ENCODE peak calls at places on chromosomes 7 and 10, in six cellular contexts. P, Z, U, S, Q and F are unnamed samples.
A peak's percentile ranks its signal among the peaks of the same experiment; 100 is the strongest.

GRCh38 chr7:157576415-157576814 is 239.6 kb downstream of the DNAJB6 start:
- DNase-seq in P (no peak), Z (no peak), U (no peak), S (no peak), Q (no peak), F (peak; percentile 60)

GRCh38 chr10:107546239-107546638 is 381.7 kb upstream of the SORCS1 start:
- DNase-seq in P (no peak), Z (no peak), U (peak; percentile 33), S (no peak), Q (no peak), F (no peak)

GRCh38 chr7:155794196-155794595 is 18.1 kb downstream of the SHH start:
- DNase-seq in P (no peak), Z (no peak), U (no peak), S (no peak), Q (no peak), F (no peak)

GRCh38 chr10:68132391-68132790 is 23.1 kb downstream of the MYPN start:
- DNase-seq in P (no peak), Z (no peak), U (no peak), S (no peak), Q (no peak), F (no peak)

GRCh38 chr7:157490465-157490912 is 153.7 kb downstream of the DNAJB6 start:
- DNase-seq in P (no peak), Z (no peak), U (peak; percentile 19), S (no peak), Q (no peak), F (peak; percentile 46)

GRCh38 chr10:116960066-116960465 is 44.9 kb downstream of the SHTN1 start:
- DNase-seq in P (no peak), Z (no peak), U (peak; percentile 49), S (no peak), Q (no peak), F (no peak)

GRCh38 chr10:15521507-15521906 is 150.4 kb upstream of the FAM171A1 start:
- DNase-seq in P (no peak), Z (no peak), U (no peak), S (no peak), Q (no peak), F (no peak)

GRCh38 chr7:137840183-137840779 is 6.5 kb downstream of the DGKI start:
- DNase-seq in P (no peak), Z (no peak), U (no peak), S (no peak), Q (no peak), F (no peak)

GRCh38 chr10:28307267-28307666 is 4.4 kb upstream of the MPP7 start:
- DNase-seq in P (no peak), Z (no peak), U (no peak), S (no peak), Q (no peak), F (no peak)

GRCh38 chr7:11193131-11193867 is 219.6 kb downstream of the PHF14 start:
- DNase-seq in P (no peak), Z (peak; percentile 12), U (no peak), S (no peak), Q (peak; percentile 41), F (no peak)

GRCh38 chr7:75945297-75946168 is 30.6 kb downstream of the POR start:
- DNase-seq in P (no peak), Z (no peak), U (peak; percentile 35), S (peak; percentile 39), Q (no peak), F (no peak)

GRCh38 chr7:143042821-143043271 is 9.3 kb upstream of the OR6V1 start:
- DNase-seq in P (no peak), Z (no peak), U (no peak), S (no peak), Q (no peak), F (no peak)

GRCh38 chr10:18400201-18400910 is 251.0 kb downstream of the NSUN6 start:
- DNase-seq in P (peak; percentile 6), Z (no peak), U (peak; percentile 3), S (no peak), Q (peak; percentile 56), F (no peak)

GRCh38 chr10:2460846-2461245 is 606.5 kb upstream of the PFKP start:
- DNase-seq in P (no peak), Z (no peak), U (no peak), S (no peak), Q (no peak), F (no peak)

GRCh38 chr7:99579956-99580777 is 17.9 kb upstream of the TMEM225B start:
- DNase-seq in P (peak; percentile 79), Z (peak; percentile 79), U (peak; percentile 23), S (peak; percentile 38), Q (peak; percentile 89), F (peak; percentile 24)

GRCh38 chr10:44756235-44756634 is 154.9 kb upstream of the TMEM72 start:
- DNase-seq in P (no peak), Z (no peak), U (peak; percentile 82), S (no peak), Q (no peak), F (no peak)

GRCh38 chr10:46264737-46265368 is 21.9 kb upstream of the ANTXRL start:
- DNase-seq in P (no peak), Z (no peak), U (no peak), S (no peak), Q (no peak), F (peak; percentile 47)

GRCh38 chr7:50962962-50963374 is 180.3 kb upstream of the GRB10 start:
- DNase-seq in P (no peak), Z (no peak), U (no peak), S (peak; percentile 53), Q (no peak), F (no peak)

GRCh38 chr10:132001238-132001977 is 19.7 kb upstream of the BNIP3 start:
- DNase-seq in P (no peak), Z (no peak), U (peak; percentile 43), S (no peak), Q (no peak), F (no peak)
- TF ChIP-seq CTCF in P (no peak), Z (no peak), U (peak; percentile 2), S (no peak), Q (no peak), F (no peak)

GRCh38 chr7:16644987-16645592 is 464 bp downstream of the ANKMY2 start:
- DNase-seq in P (peak; percentile 14), Z (peak; percentile 57), U (no peak), S (peak; percentile 46), Q (peak; percentile 76), F (no peak)

GRCh38 chr7:16646427-16647081 is 573 bp downstream of the BZW2 start:
- DNase-seq in P (no peak), Z (no peak), U (no peak), S (no peak), Q (no peak), F (no peak)

GRCh38 chr7:16644157-16644556 is 1.4 kb downstream of the ANKMY2 start:
- DNase-seq in P (no peak), Z (no peak), U (no peak), S (no peak), Q (no peak), F (no peak)

GRCh38 chr7:16644624-16644986 is 949 bp downstream of the ANKMY2 start:
- DNase-seq in P (peak; percentile 13), Z (peak; percentile 11), U (peak; percentile 47), S (peak; percentile 51), Q (peak; percentile 53), F (peak; percentile 46)

DNA sequence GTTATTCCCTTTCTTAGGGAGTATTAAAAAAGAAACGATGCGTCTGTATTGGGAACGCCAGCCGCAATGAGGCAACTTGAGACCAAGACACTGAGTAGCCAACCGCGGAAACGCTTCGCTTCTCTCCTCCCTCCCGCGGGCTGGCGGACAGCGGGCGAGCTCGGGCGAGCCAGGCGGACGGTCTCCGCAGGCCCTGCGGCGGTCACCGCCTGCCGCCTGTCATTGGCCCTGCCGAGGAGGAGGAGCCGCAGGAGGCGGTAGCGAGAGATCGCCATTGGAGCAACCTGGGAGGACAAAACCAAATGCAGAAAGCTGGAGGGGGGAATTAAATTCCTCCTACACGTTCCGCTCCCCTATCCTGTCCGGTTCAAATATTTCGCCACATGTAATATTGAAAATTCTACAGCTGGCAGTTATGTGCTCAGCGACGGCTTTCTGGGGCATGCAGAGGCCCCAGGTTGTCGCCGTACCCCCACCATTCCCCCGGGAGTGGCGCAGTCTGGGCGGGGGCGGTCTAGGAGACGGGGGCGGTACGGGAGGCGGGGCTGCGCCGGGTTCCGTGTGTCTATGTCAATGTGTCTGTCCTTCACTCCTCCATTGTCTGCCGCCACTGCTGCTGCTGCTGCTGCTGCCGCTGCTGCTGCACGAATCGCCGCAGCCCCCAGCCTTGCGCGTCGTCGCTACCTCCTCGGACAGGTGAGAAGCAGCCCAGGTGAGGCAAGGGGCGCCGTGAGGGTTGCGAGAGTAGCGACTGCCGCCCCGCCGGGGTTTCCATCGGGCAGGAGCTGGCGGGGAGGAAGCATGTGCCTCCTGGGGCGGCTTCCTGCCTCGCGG is at the start of the genes ANKMY2 and BZW2:
- DNase-seq in P (peak; percentile 84), Z (peak; percentile 92), U (peak; percentile 97), S (peak; percentile 95), Q (peak; percentile 89), F (peak; percentile 88)
- TF ChIP-seq CTCF in P (no peak), Z (no peak), U (no peak), S (no peak), Q (no peak), F (no peak)

DNA sequence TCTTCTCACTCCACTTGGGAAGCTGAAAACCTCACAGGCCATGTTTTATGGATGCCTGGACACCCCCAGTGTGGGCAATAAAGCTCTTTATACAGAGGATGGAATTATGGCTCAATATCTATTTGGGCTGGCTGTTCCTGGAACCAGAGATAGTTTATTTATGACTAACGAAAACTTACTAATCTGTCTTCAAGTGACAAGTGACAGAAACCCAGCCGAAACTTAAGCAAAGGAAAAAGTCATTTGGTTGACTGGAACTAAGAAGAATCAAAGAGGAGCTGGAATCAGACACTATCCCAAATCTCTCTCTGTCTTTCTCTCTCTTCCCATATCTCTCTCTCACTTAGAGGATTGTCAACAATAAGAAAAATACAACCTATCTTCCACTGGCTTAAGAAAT is 78.3 kb upstream of the CDK6 start:
- DNase-seq in P (no peak), Z (no peak), U (no peak), S (no peak), Q (no peak), F (no peak)
- TF ChIP-seq CTCF in P (no peak), Z (no peak), U (no peak), S (no peak), Q (no peak), F (no peak)

GRCh38 chr10:121819049-121819448 is 108.8 kb downstream of the ATE1 start:
- DNase-seq in P (no peak), Z (no peak), U (peak; percentile 39), S (no peak), Q (no peak), F (no peak)

GRCh38 chr10:121822180-121822579 is 105.7 kb downstream of the ATE1 start:
- DNase-seq in P (no peak), Z (no peak), U (no peak), S (no peak), Q (no peak), F (no peak)

GRCh38 chr10:121822724-121823123 is 105.1 kb downstream of the ATE1 start:
- DNase-seq in P (no peak), Z (no peak), U (no peak), S (no peak), Q (no peak), F (no peak)

GRCh38 chr10:121828045-121828444 is 99.8 kb downstream of the ATE1 start:
- DNase-seq in P (no peak), Z (no peak), U (no peak), S (no peak), Q (no peak), F (no peak)

DNA sequence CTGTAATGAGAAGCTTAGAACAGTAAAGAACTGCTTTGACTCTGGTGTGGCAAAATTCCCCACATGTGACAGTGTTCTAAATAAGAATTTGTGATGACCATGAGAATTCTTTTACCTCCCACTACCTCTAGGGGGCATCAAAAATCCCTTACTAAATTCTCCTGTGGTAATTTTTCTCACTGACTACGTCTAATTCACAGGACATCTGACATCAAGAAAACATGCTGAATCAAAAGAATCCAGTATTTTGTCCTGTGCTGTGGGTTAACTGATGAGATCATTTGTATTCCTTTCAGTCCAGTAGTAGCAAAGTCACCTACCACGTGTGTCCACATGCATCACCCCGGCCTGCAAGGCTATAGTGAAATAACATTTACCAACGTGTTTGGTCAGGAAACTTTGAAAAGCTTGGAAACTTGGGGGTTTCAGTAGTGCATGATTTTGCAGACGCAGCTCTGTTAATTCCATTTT is 103.8 kb downstream of the ATE1 start:
- DNase-seq in P (no peak), Z (peak; percentile 12), U (peak; percentile 46), S (no peak), Q (no peak), F (no peak)
- TF ChIP-seq CTCF in P (peak; percentile 78), Z (peak; percentile 76), U (peak; percentile 62), S (peak; percentile 60), Q (peak; percentile 69), F (peak; percentile 52)